ENCODE peak calls at places on chromosome 6, in four cellular contexts. D, F, O and J are unnamed samples.

GRCh38 chr6:113829702-113830058 is 27.5 kb upstream of the MARCKS start:
- DNase-seq in F (no peak), D (no peak), O (no peak), J (no peak)

GRCh38 chr6:128310061-128310460 is 210.3 kb downstream of the PTPRK start:
- DNase-seq in D (no peak), F (no peak), O (no peak), J (no peak)

GRCh38 chr6:118580585-118581419 is 32.7 kb downstream of the PLN start:
- DNase-seq in O (no peak), F (peak; percentile 75), D (peak; percentile 72), J (peak; percentile 49)

GRCh38 chr6:109452181-109452580 is 3.4 kb downstream of the MICAL1 start:
- DNase-seq in D (no peak), F (no peak), O (no peak), J (no peak)

GRCh38 chr6:157538163-157538562 is 157.2 kb downstream of the ZDHHC14 start:
- DNase-seq in D (no peak), O (no peak), F (no peak), J (no peak)

GRCh38 chr6:140225587-140226438 is 851.4 kb upstream of the CITED2 start:
- DNase-seq in O (no peak), D (no peak), F (no peak), J (no peak)

GRCh38 chr6:46323312-46323965 is 152.7 kb upstream of the ENPP5 start:
- DNase-seq in F (no peak), O (no peak), D (no peak), J (no peak)

GRCh38 chr6:170222498-170223471 is 68.1 kb downstream of the DLL1 start:
- DNase-seq in O (peak; percentile 43), D (no peak), F (no peak), J (no peak)

GRCh38 chr6:169988769-169989550 is 237.5 kb downstream of the ERMARD start:
- DNase-seq in O (no peak), D (no peak), F (no peak), J (no peak)

GRCh38 chr6:52929321-52930164 is 20.0 kb upstream of the GSTA3 start:
- DNase-seq in D (peak; percentile 58), F (peak; percentile 43), O (no peak), J (peak; percentile 22)

GRCh38 chr6:150596439-150596838 is 3.2 kb upstream of the PLEKHG1 start:
- DNase-seq in O (no peak), D (no peak), F (no peak), J (no peak)

GRCh38 chr6:81751388-81752083 is 945 bp downstream of the TENT5A start:
- DNase-seq in D (no peak), F (peak; percentile 21), O (peak; percentile 65), J (peak; percentile 13)

GRCh38 chr6:1262704-1263038 is 49.2 kb upstream of the FOXQ1 start:
- DNase-seq in D (no peak), O (no peak), F (no peak), J (no peak)

GRCh38 chr6:6788394-6789020 is 200.0 kb downstream of the LY86 start:
- DNase-seq in F (no peak), D (peak; percentile 57), O (peak; percentile 58), J (no peak)

GRCh38 chr6:20455175-20456075 is 53.7 kb downstream of the E2F3 start:
- DNase-seq in F (no peak), D (no peak), O (no peak), J (no peak)

GRCh38 chr6:113560908-113561307 is 296.2 kb upstream of the MARCKS start:
- DNase-seq in D (no peak), F (no peak), O (no peak), J (peak; percentile 32)

GRCh38 chr6:70381436-70381786 is 31.9 kb upstream of the FAM135A start:
- DNase-seq in O (no peak), F (no peak), D (no peak), J (no peak)

GRCh38 chr6:1175877-1176276 is 136.0 kb upstream of the FOXQ1 start:
- DNase-seq in D (no peak), O (no peak), F (no peak), J (no peak)

GRCh38 chr6:44073612-44074382 is 53.5 kb downstream of the MRPL14 start:
- DNase-seq in D (peak; percentile 61), O (peak; percentile 74), F (no peak), J (no peak)

GRCh38 chr6:142045380-142046270 is 87.1 kb upstream of the GJE1 start:
- DNase-seq in O (no peak), D (no peak), F (no peak), J (peak; percentile 12)

GRCh38 chr6:134436281-134436815 is 118.4 kb upstream of the SGK1 start:
- DNase-seq in F (peak; percentile 41), O (no peak), D (peak; percentile 87), J (peak; percentile 75)

GRCh38 chr6:12614468-12614867 is 102.1 kb upstream of the PHACTR1 start:
- DNase-seq in F (no peak), D (no peak), O (no peak), J (no peak)

GRCh38 chr6:142871910-142872331 is 73.1 kb downstream of the HIVEP2 start:
- DNase-seq in F (peak; percentile 83), D (no peak), O (no peak), J (no peak)

GRCh38 chr6:154386848-154387717 is 30.5 kb upstream of the IPCEF1 start:
- DNase-seq in F (peak; percentile 87), O (no peak), D (no peak), J (no peak)

GRCh38 chr6:5996701-5997419 is 9.9 kb downstream of the NRN1 start:
- DNase-seq in O (peak; percentile 72), F (no peak), D (no peak), J (no peak)

DNA sequence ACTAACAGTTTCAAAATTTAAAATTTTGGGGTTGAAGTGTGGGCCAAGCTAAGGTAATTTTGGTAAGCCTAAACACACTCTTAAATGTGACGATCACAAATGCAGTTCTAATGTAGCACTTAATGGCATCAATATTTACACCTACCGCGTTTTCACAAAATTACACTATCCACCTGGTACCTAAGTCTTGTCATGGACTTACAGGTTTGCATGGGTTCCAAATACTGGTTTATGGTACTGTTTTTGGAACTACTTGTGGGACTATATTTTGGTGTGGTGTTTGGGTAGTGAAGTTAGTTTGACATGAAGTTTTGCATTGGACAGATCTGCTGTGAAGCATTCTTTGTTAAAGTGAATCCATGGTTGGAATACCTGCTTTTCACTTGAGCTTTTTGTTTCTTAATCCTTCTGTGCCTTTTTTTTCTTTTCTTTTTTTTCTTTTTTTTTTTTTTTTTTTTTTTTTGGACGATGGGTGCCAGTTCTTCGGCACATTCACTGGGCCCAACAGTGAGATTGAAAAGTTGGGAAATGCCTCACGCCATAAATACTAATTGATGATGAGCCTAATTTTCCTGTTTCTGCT is 6.5 kb downstream of the SRSF3 start:
- DNase-seq in O (no peak), F (no peak), D (no peak), J (no peak)
- H3K4me3 ChIP-seq in O (no peak overlapping the region), F (no peak overlapping the region), D (no peak overlapping the region), J (no peak overlapping the region)

GRCh38 chr6:34248198-34248726 is 544 bp downstream of the SMIM29 start:
- DNase-seq in D (peak; percentile 85), O (peak; percentile 76), F (peak; percentile 35), J (no peak)

GRCh38 chr6:34246563-34247391 is 2.0 kb downstream of the SMIM29 start:
- DNase-seq in F (peak; percentile 49), D (peak; percentile 79), O (peak; percentile 84), J (no peak)

GRCh38 chr6:34248727-34249468 is at the start of gene SMIM29:
- DNase-seq in D (peak; percentile 98), F (peak; percentile 94), O (peak; percentile 100), J (peak; percentile 89)

GRCh38 chr6:34246249-34246562 is 2.6 kb downstream of the SMIM29 start:
- DNase-seq in O (no peak), F (no peak), D (no peak), J (no peak)

DNA sequence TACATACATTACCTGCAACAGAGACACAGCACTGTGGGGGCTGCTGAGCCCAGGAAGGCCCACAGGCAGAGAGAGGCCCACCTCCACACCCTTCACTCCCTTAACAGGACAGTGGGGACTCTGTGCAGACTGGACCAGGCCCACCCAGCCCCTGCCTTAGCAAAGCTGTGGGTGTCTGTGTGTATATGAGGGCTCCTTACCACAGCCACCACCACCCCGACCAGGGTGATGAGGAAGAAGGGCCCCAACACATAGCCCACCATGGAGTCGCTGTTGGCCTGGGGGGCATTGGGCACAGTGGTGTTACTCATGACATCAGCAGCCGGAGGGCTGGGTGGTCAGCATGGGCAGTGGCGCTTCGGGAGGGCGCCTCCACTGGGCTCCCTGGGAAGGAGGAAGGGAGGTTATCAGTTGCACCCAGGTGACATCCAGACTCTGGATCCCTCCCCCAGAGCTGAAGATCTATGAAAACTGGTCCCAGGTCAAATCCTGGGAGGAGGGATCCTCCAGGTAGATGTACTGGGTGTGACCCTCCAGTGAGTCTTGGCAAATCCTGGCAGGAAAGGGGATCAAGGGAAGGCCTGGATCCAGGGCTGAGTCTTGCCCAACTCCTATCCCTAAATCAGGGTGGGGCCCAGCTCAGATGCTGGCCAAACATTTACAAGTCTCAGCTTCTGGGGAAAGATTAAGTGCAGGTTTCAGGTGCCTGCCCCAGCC is 1.2 kb downstream of the SMIM29 start:
- DNase-seq in F (no peak), D (peak; percentile 75), O (peak; percentile 68), J (no peak)
- TF ChIP-seq FOSL1 in F (no peak), D (peak; percentile 6), O (no peak), J (no peak)

DNA sequence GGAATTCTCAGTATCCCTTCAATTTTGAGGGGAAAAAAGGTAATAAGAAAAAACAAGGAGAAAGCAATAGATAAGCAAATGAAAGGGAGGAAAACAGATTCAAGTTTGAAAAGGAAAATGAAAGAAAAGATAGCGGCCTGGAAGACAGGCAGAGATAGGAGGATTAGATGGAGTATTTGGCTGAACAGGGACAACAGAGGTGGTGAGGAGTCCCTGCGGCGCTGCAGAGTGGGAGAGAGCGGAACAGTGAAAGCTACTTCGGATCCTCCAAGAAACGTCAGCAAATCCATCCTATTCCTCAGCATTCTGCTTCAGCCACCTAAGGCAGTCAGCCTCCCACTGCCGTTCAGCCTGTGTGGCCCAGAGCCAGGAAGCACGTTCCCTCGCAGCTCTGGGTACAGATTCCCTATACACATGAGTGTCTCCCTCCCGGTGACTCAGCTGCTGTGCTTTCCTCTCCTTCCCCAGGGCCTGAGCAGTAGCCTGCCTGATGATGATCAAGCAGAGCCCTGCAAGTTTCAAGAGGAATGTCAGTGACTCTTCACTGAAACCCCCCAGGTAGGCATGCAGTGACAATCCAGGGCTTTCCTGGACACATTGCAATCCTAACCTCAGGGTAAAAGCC is 43.4 kb upstream of the CDYL start:
- DNase-seq in F (peak; percentile 24), O (peak; percentile 64), D (peak; percentile 85), J (peak; percentile 31)
- H3K4me3 ChIP-seq in F (no peak overlapping the region), O (no peak overlapping the region), D (no peak overlapping the region), J (no peak overlapping the region)

GRCh38 chr6:3919130-3919628 is 70.0 kb downstream of the FAM50B start:
- DNase-seq in F (no peak), O (no peak), D (no peak), J (no peak)
- TF ChIP-seq FOSL1 in F (no peak), O (no peak), D (no peak), J (no peak)

GRCh38 chr6:49653438-49653837 is 16.8 kb upstream of the RHAG start:
- DNase-seq in O (no peak), D (no peak), F (no peak), J (no peak)

GRCh38 chr6:49649982-49650381 is 13.3 kb upstream of the RHAG start:
- DNase-seq in O (no peak), F (no peak), D (peak; percentile 60), J (no peak)

GRCh38 chr6:49647470-49647869 is 10.8 kb upstream of the RHAG start:
- DNase-seq in D (no peak), F (no peak), O (no peak), J (no peak)

GRCh38 chr6:49653942-49654341 is 17.3 kb upstream of the RHAG start:
- DNase-seq in O (no peak), D (no peak), F (no peak), J (no peak)

GRCh38 chr6:49651239-49651638 is 14.6 kb upstream of the RHAG start:
- DNase-seq in F (no peak), O (no peak), D (no peak), J (no peak)
- H3K4me3 ChIP-seq in F (no peak overlapping the region), O (no peak overlapping the region), D (no peak overlapping the region), J (no peak overlapping the region)

GRCh38 chr6:108168501-108168979 is 2.7 kb downstream of the NR2E1 start:
- DNase-seq in D (no peak), F (peak; percentile 12), O (peak; percentile 77), J (no peak)
- TF ChIP-seq FOSL1 in D (no peak), F (no peak), O (no peak), J (no peak)